ENCODE peak calls at places on chromosomes 11 and 22, in eight cellular contexts. Q is neural progenitor cell, G is MM.1S, S is IMR-90, I is GM23248, Z is GM23338, W is neuronal stem cell, M is fibroblast of lung. B is an unnamed sample.

GRCh38 chr11:75762885-75763284 is 5.7 kb upstream of the DGAT2 start:
- DNase-seq in S (peak), W (no peak), G (no peak), M (no peak), Z (no peak), Q (no peak), I (peak), B (no peak)

GRCh38 chr11:763073-763463 is 14.2 kb downstream of the GATD1 start:
- DNase-seq in Q (no peak), Z (peak), I (no peak), M (no peak), S (no peak), G (peak), W (no peak), B (peak)

GRCh38 chr22:49308300-49308699 is 519.4 kb downstream of the BRD1 start:
- DNase-seq in Q (no peak), I (no peak), G (no peak), Z (no peak), S (no peak), W (no peak), M (no peak), B (no peak)

GRCh38 chr22:39983346-39983745 is 11.4 kb upstream of the FAM83F start:
- DNase-seq in S (no peak), Z (no peak), M (no peak), G (no peak), Q (no peak), I (no peak), W (no peak), B (no peak)

GRCh38 chr11:28346209-28346608 is 238.0 kb downstream of the METTL15 start:
- DNase-seq in Z (no peak), W (no peak), Q (no peak), M (peak), G (no peak), I (peak), S (no peak), B (peak)

GRCh38 chr11:9906043-9906791 is 242.3 kb downstream of the SWAP70 start:
- DNase-seq in I (peak), Z (peak), S (peak), M (peak), W (no peak), G (no peak), Q (peak), B (peak)

GRCh38 chr11:125923012-125923579 is 18.8 kb downstream of the DDX25 start:
- DNase-seq in I (peak), W (peak), G (peak), Z (peak), S (peak), Q (peak), M (peak), B (peak)

GRCh38 chr11:93513763-93514162 is 29.4 kb downstream of the SMCO4 start:
- DNase-seq in I (no peak), Z (no peak), M (no peak), W (no peak), S (no peak), G (no peak), Q (no peak), B (no peak)

GRCh38 chr22:30183861-30184278 is 62.7 kb downstream of the LIF start:
- DNase-seq in M (peak), G (no peak), S (peak), W (no peak), Z (no peak), Q (no peak), I (no peak), B (peak)

GRCh38 chr11:12175694-12176241 is 65.4 kb downstream of the MICAL2 start:
- DNase-seq in G (peak), S (peak), Z (no peak), I (peak), M (peak), Q (no peak), W (no peak), B (peak)

GRCh38 chr22:25390297-25391240 is 171.1 kb downstream of the CRYBB2 start:
- DNase-seq in M (no peak), G (no peak), Q (no peak), I (no peak), S (no peak), Z (no peak), W (no peak), B (no peak)

GRCh38 chr22:29767289-29768051 is at the start of gene UQCR10:
- DNase-seq in G (peak), Q (peak), I (peak), S (peak), W (peak), M (peak), Z (peak), B (peak)

GRCh38 chr11:123145661-123146060 is 49.4 kb downstream of the CLMP start:
- DNase-seq in G (no peak), S (no peak), I (no peak), Q (peak), W (no peak), Z (no peak), M (no peak), B (no peak)

GRCh38 chr22:49838771-49839717 is 11.4 kb upstream of the BRD1 start:
- DNase-seq in S (peak), I (no peak), G (no peak), W (no peak), Q (peak), M (peak), Z (peak), B (peak)

GRCh38 chr11:68673291-68673930 is 10.9 kb upstream of the GAL start:
- DNase-seq in Q (no peak), M (peak), G (no peak), I (no peak), W (no peak), Z (no peak), S (no peak), B (no peak)

GRCh38 chr22:46619240-46619829 is 851 bp upstream of the GRAMD4 start:
- DNase-seq in M (peak), G (no peak), Z (no peak), S (no peak), Q (no peak), W (no peak), I (no peak), B (no peak)

GRCh38 chr11:69823641-69824285 is 4.5 kb upstream of the FGF3 start:
- DNase-seq in M (no peak), Q (no peak), Z (no peak), W (no peak), I (no peak), G (no peak), S (no peak), B (no peak)

GRCh38 chr22:22705328-22706100 is 61.1 kb downstream of the GGTLC2 start:
- DNase-seq in S (no peak), W (no peak), Z (no peak), M (no peak), Q (no peak), G (no peak), I (no peak), B (no peak)

GRCh38 chr11:45927332-45927683 is 4.9 kb downstream of the LARGE2 start:
- DNase-seq in W (no peak), G (no peak), I (no peak), M (no peak), Z (no peak), Q (no peak), S (no peak), B (no peak)

GRCh38 chr11:69150175-69150574 is 5.6 kb upstream of the SMIM38 start:
- DNase-seq in Z (no peak), S (no peak), M (no peak), Q (no peak), W (no peak), I (no peak), G (no peak), B (no peak)

GRCh38 chr11:124179311-124179710 is 3.8 kb upstream of the OR10D3 start:
- DNase-seq in I (no peak), S (no peak), G (no peak), Q (no peak), Z (no peak), W (no peak), M (peak), B (no peak)

GRCh38 chr22:37752189-37753061 is 55.3 kb upstream of the GCAT start:
- DNase-seq in Q (peak), G (no peak), S (peak), M (peak), W (peak), I (peak), Z (no peak), B (peak)

GRCh38 chr11:112533682-112534081 is 273.0 kb upstream of the PLET1 start:
- DNase-seq in Q (no peak), Z (no peak), M (no peak), G (no peak), W (no peak), S (no peak), I (no peak), B (no peak)

DNA sequence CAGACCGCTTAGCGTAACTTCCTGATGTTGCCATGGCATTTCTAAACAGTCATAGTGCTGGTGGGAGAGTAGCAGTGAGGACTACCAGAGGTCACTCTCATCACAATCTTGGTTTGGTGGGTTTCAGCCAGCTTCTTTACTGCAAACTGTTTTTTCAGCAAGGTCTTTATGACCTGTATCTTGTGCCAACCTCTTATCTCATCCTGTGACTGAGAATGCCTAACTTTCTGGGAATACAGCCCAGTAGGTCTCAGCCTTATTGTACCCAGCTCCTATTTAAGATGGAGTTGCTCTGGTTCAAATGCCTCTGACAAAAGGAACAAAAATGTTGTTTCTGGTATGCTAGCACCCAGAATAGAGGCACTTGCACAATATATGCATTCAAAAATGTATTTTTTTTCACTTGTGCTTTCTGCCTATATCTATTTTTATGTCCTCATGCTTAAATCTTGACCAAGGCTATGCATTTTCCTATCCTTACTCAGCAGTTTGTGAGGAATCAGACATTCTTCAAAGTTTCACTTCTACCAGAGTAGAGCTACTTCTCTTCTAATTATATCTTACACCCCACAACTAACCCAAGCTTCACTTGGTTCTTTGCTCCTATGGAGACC is 16.0 kb upstream of the OR51M1 start:
- DNase-seq in I (peak), G (peak), W (no peak), S (peak), Z (no peak), M (peak), Q (no peak), B (no peak)
- H2AFZ ChIP-seq in I (peak), G (no peak), W (no peak), S (no peak), Z (no peak), M (no peak), Q (no peak), B (no peak)

GRCh38 chr11:121884601-121885000 is 231.4 kb downstream of the BLID start:
- DNase-seq in G (no peak), I (no peak), Q (no peak), Z (no peak), M (no peak), S (no peak), W (no peak), B (no peak)
- H2AFZ ChIP-seq in G (no peak), I (no peak), Q (no peak), Z (no peak), M (no peak), S (no peak), W (no peak), B (no peak)

GRCh38 chr11:82908311-82908710 is 6.8 kb downstream of the DDIAS start:
- DNase-seq in Z (peak), M (no peak), G (no peak), S (no peak), I (no peak), W (no peak), Q (no peak), B (no peak)
- H2AFZ ChIP-seq in Z (no peak), M (peak), G (no peak), S (no peak), I (peak), W (peak), Q (no peak), B (no peak)

GRCh38 chr11:133619973-133620372 is 87.7 kb upstream of the OPCML start:
- DNase-seq in M (no peak), Z (peak), S (no peak), Q (peak), G (no peak), I (no peak), W (no peak), B (no peak)

GRCh38 chr11:133619397-133619796 is 87.1 kb upstream of the OPCML start:
- DNase-seq in Z (peak), Q (peak), I (no peak), G (no peak), M (no peak), S (no peak), W (no peak), B (no peak)

DNA sequence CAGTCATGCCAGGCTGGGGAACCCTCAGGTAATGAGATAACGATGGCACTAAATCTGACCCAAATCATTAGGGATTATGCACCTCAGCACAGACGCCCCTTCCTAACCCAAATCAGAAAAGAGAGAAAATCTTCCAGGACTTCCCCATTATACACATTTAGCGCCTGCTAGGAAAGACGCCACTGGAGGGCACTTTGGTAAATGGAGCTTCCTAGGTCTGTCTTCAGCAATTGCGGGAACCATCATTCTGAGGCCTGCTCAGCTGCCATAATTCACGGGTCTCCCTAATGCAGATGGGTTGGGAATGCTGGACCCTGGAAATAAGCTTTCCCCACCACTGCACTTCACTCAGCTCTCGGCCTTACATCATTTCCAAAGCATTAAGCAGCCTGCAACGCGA is 86.2 kb upstream of the OPCML start:
- DNase-seq in M (no peak), G (no peak), Q (no peak), W (no peak), I (no peak), S (no peak), Z (peak), B (no peak)
- H2AFZ ChIP-seq in M (no peak), G (no peak), Q (no peak), W (no peak), I (no peak), S (no peak), Z (peak), B (no peak)

DNA sequence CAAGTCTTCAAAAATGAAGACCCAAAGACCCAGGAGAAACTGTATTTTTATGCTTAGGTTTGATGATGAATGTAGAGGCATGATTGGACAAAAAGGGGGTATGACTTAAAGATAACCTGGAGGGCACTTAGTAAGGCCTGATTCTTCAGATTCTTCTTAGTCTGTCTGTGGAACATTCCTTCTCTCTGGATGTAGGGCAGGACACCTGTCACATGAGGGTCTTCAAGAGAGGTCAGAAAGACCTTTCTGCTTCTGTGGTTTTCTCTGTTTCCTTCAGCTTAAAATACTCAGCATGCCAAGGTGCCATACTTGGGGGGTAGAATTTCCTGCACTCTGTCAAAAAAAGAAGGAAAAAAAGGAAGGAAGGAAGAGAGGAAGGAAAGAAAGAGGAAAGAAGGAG is 78.1 kb downstream of the BLID start:
- DNase-seq in W (no peak), G (no peak), Z (no peak), M (no peak), S (no peak), Q (no peak), I (no peak), B (no peak)
- H2AFZ ChIP-seq in W (no peak), G (no peak), Z (no peak), M (no peak), S (no peak), Q (no peak), I (no peak), B (no peak)

GRCh38 chr22:32695451-32695891 is 106.0 kb upstream of the TIMP3 start:
- DNase-seq in S (peak), W (no peak), Q (no peak), G (no peak), Z (no peak), I (peak), M (peak), B (peak)
- H2AFZ ChIP-seq in S (no peak), W (no peak), Q (no peak), G (no peak), Z (no peak), I (no peak), M (no peak), B (peak)

B was measured in mammary epithelial cell.